ENCODE peak calls at places on chromosomes 12 and 14, in seven cellular contexts. H is right cardiac atrium, V is IMR-90, G is left ventricle myocardium inferior, L is fibroblast of lung, Z is cardiac fibroblast, S is PC-3. Q is an unnamed sample.
A peak's percentile ranks its signal among the peaks of the same experiment; 100 is the strongest.

GRCh38 chr14:62162998-62163589 is 400.9 kb downstream of the SNAPC1 start:
- DNase-seq in Z (peak; percentile 60), V (peak; percentile 56), S (peak; percentile 79), H (no peak), L (peak; percentile 34), G (no peak), Q (no peak)

GRCh38 chr14:54570651-54571415 is 3.9 kb downstream of the SAMD4A start:
- DNase-seq in Z (peak; percentile 76), L (peak; percentile 92), S (peak; percentile 93), G (no peak), H (no peak), V (peak; percentile 95), Q (peak; percentile 74)

GRCh38 chr14:40221428-40221827 is 789.2 kb upstream of the FBXO33 start:
- DNase-seq in V (no peak), L (no peak), S (peak; percentile 95), G (no peak), Z (no peak), H (no peak), Q (no peak)

GRCh38 chr14:95303552-95303951 is 16.2 kb downstream of the CLMN start:
- DNase-seq in H (no peak), Z (no peak), L (no peak), S (no peak), G (no peak), V (no peak), Q (no peak)

GRCh38 chr12:89870413-89871184 is 162.0 kb upstream of the ATP2B1 start:
- DNase-seq in L (no peak), S (no peak), Z (no peak), H (no peak), G (no peak), V (no peak), Q (no peak)

GRCh38 chr12:66453111-66453510 is 150.8 kb downstream of the HELB start:
- DNase-seq in V (no peak), G (no peak), L (no peak), H (no peak), Z (no peak), S (no peak), Q (no peak)

GRCh38 chr12:50845021-50845647 is 2.4 kb downstream of the TMPRSS12 start:
- DNase-seq in S (peak; percentile 21), V (peak; percentile 33), Z (no peak), G (no peak), H (no peak), L (no peak), Q (no peak)

GRCh38 chr12:46546634-46547273 is 174.2 kb upstream of the SLC38A2 start:
- DNase-seq in L (peak; percentile 79), G (no peak), H (no peak), S (peak; percentile 26), V (peak; percentile 80), Z (peak; percentile 31), Q (no peak)

GRCh38 chr14:75242546-75243273 is 35.9 kb upstream of the FOS start:
- DNase-seq in H (peak; percentile 66), V (peak; percentile 87), Z (peak; percentile 94), G (peak; percentile 28), S (peak; percentile 29), L (peak; percentile 85), Q (peak; percentile 69)

GRCh38 chr14:85566603-85567002 is 36.7 kb downstream of the FLRT2 start:
- DNase-seq in Z (peak; percentile 78), G (no peak), S (peak; percentile 59), L (peak; percentile 83), V (peak; percentile 92), H (no peak), Q (peak; percentile 53)

GRCh38 chr12:121443193-121443829 is 43.4 kb downstream of the RNF34 start:
- DNase-seq in G (peak; percentile 81), L (peak; percentile 50), Z (peak; percentile 81), S (peak; percentile 88), H (peak; percentile 93), V (peak; percentile 70), Q (peak; percentile 13)

GRCh38 chr12:99618657-99619056 is 28.9 kb upstream of the GARIN6 start:
- DNase-seq in L (peak; percentile 58), Z (no peak), G (no peak), S (no peak), V (no peak), H (no peak), Q (no peak)

GRCh38 chr14:67168110-67168441 is 21.2 kb upstream of the GARIN2 start:
- DNase-seq in S (no peak), V (no peak), H (no peak), G (no peak), Z (no peak), L (no peak), Q (no peak)

GRCh38 chr14:79602023-79602422 is 609.3 kb downstream of the DIO2 start:
- DNase-seq in V (no peak), Z (no peak), G (no peak), S (no peak), L (no peak), H (no peak), Q (no peak)

GRCh38 chr12:88300931-88301330 is 158.8 kb downstream of the TMTC3 start:
- DNase-seq in L (no peak), Z (peak; percentile 15), G (no peak), H (no peak), V (peak; percentile 32), S (peak; percentile 10), Q (no peak)

GRCh38 chr12:103957865-103958388 is 7.7 kb upstream of the TDG start:
- DNase-seq in Z (no peak), L (no peak), H (no peak), G (no peak), V (no peak), S (no peak), Q (no peak)
- H3K4me3 ChIP-seq in Z (peak overlapping the region; percentile 84), L (no peak overlapping the region), H (peak overlapping the region; percentile 68), G (peak overlapping the region; percentile 84), V (no peak overlapping the region), S (peak overlapping the region; percentile 74), Q (no peak overlapping the region)

GRCh38 chr12:4540170-4540569 is 1.5 kb downstream of the RAD51AP1 start:
- DNase-seq in H (no peak), V (no peak), Z (no peak), G (no peak), L (no peak), S (no peak), Q (no peak)
- H3K4me3 ChIP-seq in H (no peak overlapping the region), V (no peak overlapping the region), Z (no peak overlapping the region), G (no peak overlapping the region), L (peak overlapping the region; percentile 100), S (peak overlapping the region; percentile 84), Q (no peak overlapping the region)

DNA sequence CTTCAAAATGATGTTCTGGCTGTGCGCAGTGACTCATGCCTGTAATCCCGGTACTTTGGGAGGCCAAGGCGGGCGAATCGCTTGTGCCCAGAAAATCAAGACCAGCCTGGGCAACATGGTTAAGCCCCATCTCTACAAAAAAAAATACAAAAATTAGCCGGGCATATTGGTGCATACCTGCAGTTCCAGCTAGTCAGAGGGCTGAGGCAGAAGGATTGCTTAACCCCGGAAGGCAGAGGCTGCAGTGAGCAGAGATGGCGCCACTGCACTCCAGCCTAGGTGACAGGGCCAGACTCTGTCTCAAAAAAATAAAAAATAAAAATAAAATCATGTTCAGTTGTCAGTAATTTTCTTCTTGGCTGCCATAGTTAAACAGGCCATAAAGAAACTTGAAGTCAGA is 245.9 kb upstream of the USP15 start:
- DNase-seq in V (no peak), H (no peak), S (no peak), Z (no peak), G (no peak), L (no peak), Q (no peak)
- H3K4me3 ChIP-seq in V (no peak overlapping the region), H (no peak overlapping the region), S (no peak overlapping the region), Z (no peak overlapping the region), G (no peak overlapping the region), L (no peak overlapping the region), Q (no peak overlapping the region)

DNA sequence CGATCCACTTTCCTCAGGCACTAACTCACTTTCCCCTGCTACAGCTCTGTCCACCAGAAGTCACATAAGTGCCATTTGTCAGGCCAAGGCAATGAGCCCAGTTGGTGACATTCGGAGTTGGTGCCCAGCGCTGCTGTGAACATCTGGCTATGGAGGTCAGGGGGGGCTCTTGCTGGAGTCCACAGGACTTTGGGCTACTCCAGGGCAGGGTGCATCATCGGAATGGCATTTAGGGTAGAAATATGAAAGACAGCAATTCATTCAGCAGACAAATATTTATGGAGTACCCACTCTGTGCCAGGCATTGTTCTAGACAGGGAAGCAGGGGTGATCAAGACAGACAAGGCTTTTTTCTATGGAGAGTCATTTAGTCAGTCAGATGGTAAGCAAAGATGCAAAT is 1.5 kb upstream of the PPP1CC start:
- DNase-seq in V (peak; percentile 41), H (peak; percentile 60), L (peak; percentile 68), S (peak; percentile 91), G (no peak), Z (peak; percentile 58), Q (no peak)
- H3K4me3 ChIP-seq in V (no peak overlapping the region), H (no peak overlapping the region), L (no peak overlapping the region), S (peak overlapping the region; percentile 87), G (no peak overlapping the region), Z (no peak overlapping the region), Q (no peak overlapping the region)

GRCh38 chr12:92369643-92370042 is 224.0 kb upstream of the BTG1 start:
- DNase-seq in Z (peak; percentile 2), L (peak; percentile 72), S (peak; percentile 95), V (no peak), G (no peak), H (no peak), Q (no peak)
- H3K4me3 ChIP-seq in Z (no peak overlapping the region), L (no peak overlapping the region), S (peak overlapping the region; percentile 4), V (no peak overlapping the region), G (no peak overlapping the region), H (no peak overlapping the region), Q (no peak overlapping the region)

GRCh38 chr12:44942714-44943113 is 66.6 kb upstream of the NELL2 start:
- DNase-seq in V (no peak), Z (no peak), G (no peak), S (no peak), H (no peak), L (no peak), Q (no peak)
- H3K4me3 ChIP-seq in V (no peak overlapping the region), Z (no peak overlapping the region), G (no peak overlapping the region), S (no peak overlapping the region), H (no peak overlapping the region), L (no peak overlapping the region), Q (no peak overlapping the region)

GRCh38 chr12:102811125-102811737 is 105.8 kb downstream of the PAH start:
- DNase-seq in H (no peak), G (no peak), Z (peak; percentile 4), V (no peak), S (peak; percentile 45), L (no peak), Q (no peak)

GRCh38 chr12:102816816-102817434 is 100.1 kb downstream of the PAH start:
- DNase-seq in S (peak; percentile 51), H (no peak), Z (peak; percentile 42), V (peak; percentile 29), G (no peak), L (peak; percentile 8), Q (no peak)

DNA sequence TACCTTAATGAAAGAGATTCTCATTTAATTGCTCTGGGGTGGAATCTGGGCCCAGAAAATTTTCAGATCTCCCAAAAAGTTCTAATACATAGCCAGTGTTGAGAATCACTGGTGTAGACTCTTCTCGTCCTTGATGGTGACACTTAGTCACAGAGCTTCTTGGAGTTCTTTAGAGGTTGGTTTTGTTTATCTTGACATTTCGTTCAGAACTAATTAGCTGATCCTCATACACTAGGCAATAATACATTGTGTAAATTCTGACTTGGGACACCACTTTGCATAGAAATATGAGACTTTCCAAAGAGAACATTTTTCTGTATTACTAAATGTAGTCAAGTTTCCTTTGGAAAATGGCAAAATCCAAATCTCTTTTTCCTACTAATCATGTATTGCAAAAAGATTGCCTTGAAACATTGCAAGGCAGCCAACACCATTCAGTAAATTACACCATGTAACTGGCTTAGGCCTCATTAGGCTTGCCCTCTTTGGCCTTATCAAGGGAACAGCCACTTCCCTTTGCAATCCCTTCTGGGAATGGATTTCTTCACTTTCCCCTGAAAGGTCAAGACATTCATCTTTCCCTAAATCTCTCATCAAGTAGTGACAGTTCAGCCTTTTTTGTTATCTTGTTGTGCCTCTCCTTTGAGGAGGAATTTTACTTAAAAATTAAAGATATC is 102.2 kb downstream of the PAH start:
- DNase-seq in Z (no peak), V (no peak), G (no peak), L (no peak), H (no peak), S (no peak), Q (no peak)
- H3K4me3 ChIP-seq in Z (no peak overlapping the region), V (no peak overlapping the region), G (no peak overlapping the region), L (no peak overlapping the region), H (no peak overlapping the region), S (no peak overlapping the region), Q (no peak overlapping the region)